ENCODE peak calls at places on chromosomes 11 and 22, in eight cellular contexts. H is skeletal muscle cell, E is neural crest cell, P is psoas muscle, J is cardiac muscle cell, M is stomach, D is ACHN, U is T follicular helper cell. Z is an unnamed sample.

GRCh38 chr22:26298605-26299310 is 129.5 kb downstream of the SEZ6L start:
- DNase-seq in H (no peak), E (no peak), P (no peak), J (no peak), M (no peak), D (no peak), U (no peak), Z (no peak)

GRCh38 chr22:30314918-30315317 is 11.8 kb downstream of the TBC1D10A start:
- DNase-seq in H (no peak), E (no peak), P (no peak), J (no peak), M (no peak), D (peak), U (peak), Z (peak)

GRCh38 chr22:45502215-45503070 is at the start of gene FBLN1:
- DNase-seq in H (no peak), E (peak), P (peak), J (peak), M (no peak), D (peak), U (no peak), Z (no peak)

GRCh38 chr11:13465909-13466371 is 2.9 kb upstream of the BTBD10 start:
- DNase-seq in H (no peak), E (no peak), P (no peak), J (peak), M (no peak), D (peak), U (no peak), Z (no peak)

GRCh38 chr11:104225047-104225446 is 61.1 kb upstream of the PDGFD start:
- DNase-seq in H (no peak), E (no peak), P (no peak), J (no peak), M (no peak), D (no peak), U (no peak), Z (no peak)

GRCh38 chr11:126992804-126993111 is 7.8 kb downstream of the KIRREL3 start:
- DNase-seq in H (peak), E (no peak), P (no peak), J (no peak), M (no peak), D (peak), U (no peak), Z (no peak)

GRCh38 chr11:92376146-92376599 is 151.6 kb downstream of the FAT3 start:
- DNase-seq in H (peak), E (no peak), P (no peak), J (no peak), M (no peak), D (no peak), U (no peak), Z (no peak)

GRCh38 chr11:128941573-128942271 is 949 bp downstream of the TP53AIP1 start:
- DNase-seq in H (no peak), E (no peak), P (no peak), J (no peak), M (no peak), D (no peak), U (no peak), Z (no peak)